ENCODE peak calls at places on chromosomes 7 and 10, in six cellular contexts. M is activated T-cell treated with anti-CD3 and anti-CD28 coated beads, Interleukin-2, amount 50 U/mL, for 24 hours; S is lower leg skin; B is neuronal stem cell; V is cortex of kidney; I is GDM1. H is an unnamed sample.

GRCh38 chr10:48634198-48634983 is 29.5 kb upstream of the ARHGAP22 start:
- DNase-seq in M (peak), S (peak), B (no peak), V (no peak), I (peak), H (peak)

GRCh38 chr10:110566472-110567200 is 859 bp upstream of the SMC3 start:
- DNase-seq in M (peak), S (no peak), B (peak), V (no peak), I (no peak), H (no peak)

GRCh38 chr10:51403522-51403921 is 295.9 kb downstream of the CSTF2T start:
- DNase-seq in M (no peak), S (no peak), B (no peak), V (no peak), I (no peak), H (no peak)

GRCh38 chr7:92425311-92425947 is 21.9 kb upstream of the GATAD1 start:
- DNase-seq in M (no peak), S (no peak), B (no peak), V (no peak), I (peak), H (no peak)

GRCh38 chr7:112573302-112574039 is 92.7 kb downstream of the LSMEM1 start:
- DNase-seq in M (no peak), S (no peak), B (no peak), V (no peak), I (no peak), H (no peak)

GRCh38 chr7:71682181-71682580 is 550.2 kb downstream of the GALNT17 start:
- DNase-seq in M (no peak), S (no peak), B (no peak), V (no peak), I (no peak), H (no peak)

GRCh38 chr7:100563809-100564400 is 9.8 kb downstream of the SAP25 start:
- DNase-seq in M (peak), S (peak), B (peak), V (no peak), I (peak), H (peak)

GRCh38 chr7:45145881-45146280 is 11.7 kb upstream of the RAMP3 start:
- DNase-seq in M (no peak), S (no peak), B (no peak), V (no peak), I (no peak), H (no peak)

GRCh38 chr7:41943098-41943577 is 240.2 kb upstream of the INHBA start:
- DNase-seq in M (peak), S (peak), B (peak), V (no peak), I (peak), H (peak)

GRCh38 chr10:113139695-113140094 is 189.6 kb downstream of the TCF7L2 start:
- DNase-seq in M (no peak), S (no peak), B (no peak), V (no peak), I (no peak), H (peak)

GRCh38 chr7:99375070-99375807 is 709 bp downstream of the ARPC1B start:
- DNase-seq in M (peak), S (peak), B (no peak), V (no peak), I (peak), H (peak)

GRCh38 chr10:56622335-56622973 is 261.4 kb upstream of the ZWINT start:
- DNase-seq in M (no peak), S (no peak), B (no peak), V (no peak), I (no peak), H (no peak)

GRCh38 chr7:84790873-84791272 is 396.0 kb downstream of the SEMA3D start:
- DNase-seq in M (no peak), S (no peak), B (no peak), V (no peak), I (no peak), H (no peak)

GRCh38 chr10:93123766-93124165 is 50.1 kb downstream of the CYP26A1 start:
- DNase-seq in M (no peak), S (no peak), B (no peak), V (no peak), I (no peak), H (no peak)

GRCh38 chr10:89567566-89568245 is 32.3 kb upstream of the SLC16A12 start:
- DNase-seq in M (no peak), S (no peak), B (no peak), V (no peak), I (no peak), H (no peak)

GRCh38 chr7:28293529-28293835 is 112.9 kb upstream of the JAZF1 start:
- DNase-seq in M (no peak), S (no peak), B (no peak), V (no peak), I (no peak), H (no peak)

GRCh38 chr10:131025333-131025732 is 286.2 kb downstream of the TCERG1L start:
- DNase-seq in M (no peak), S (peak), B (no peak), V (no peak), I (no peak), H (no peak)

GRCh38 chr7:138739859-138740258 is 38.7 kb upstream of the SVOPL start:
- DNase-seq in M (no peak), S (no peak), B (no peak), V (no peak), I (no peak), H (no peak)

GRCh38 chr7:73329861-73330581 is 2.1 kb downstream of the FKBP6 start:
- DNase-seq in M (no peak), S (no peak), B (no peak), V (no peak), I (no peak), H (no peak)

GRCh38 chr10:56383806-56384205 is 22.7 kb upstream of the ZWINT start:
- DNase-seq in M (no peak), S (no peak), B (no peak), V (no peak), I (no peak), H (no peak)

GRCh38 chr7:51324206-51324884 is 7.7 kb upstream of the COBL start:
- DNase-seq in M (no peak), S (peak), B (no peak), V (no peak), I (no peak), H (no peak)

GRCh38 chr7:78528964-78529363 is 730.4 kb downstream of the PHTF2 start:
- DNase-seq in M (no peak), S (no peak), B (no peak), V (no peak), I (no peak), H (no peak)

GRCh38 chr10:1056326-1057105 is at the start of gene WDR37:
- DNase-seq in M (peak), S (peak), B (peak), V (no peak), I (peak), H (peak)

GRCh38 chr7:11911900-11912299 is 79.9 kb upstream of the THSD7A start:
- DNase-seq in M (no peak), S (no peak), B (no peak), V (no peak), I (no peak), H (no peak)

GRCh38 chr7:98287486-98287959 is 6.0 kb downstream of the BRI3 start:
- DNase-seq in M (no peak), S (peak), B (no peak), V (no peak), I (no peak), H (no peak)

GRCh38 chr7:2217716-2218443 is 14.9 kb downstream of the MAD1L1 start:
- DNase-seq in M (no peak), S (no peak), B (no peak), V (no peak), I (no peak), H (no peak)

GRCh38 chr7:159138508-159138907 is 6.2 kb downstream of the VIPR2 start:
- DNase-seq in M (no peak), S (peak), B (no peak), V (no peak), I (no peak), H (no peak)

GRCh38 chr10:121792198-121792597 is 135.6 kb downstream of the ATE1 start:
- DNase-seq in M (no peak), S (no peak), B (no peak), V (no peak), I (no peak), H (no peak)

GRCh38 chr7:1727079-1727478 is 57.0 kb downstream of the ELFN1 start:
- DNase-seq in M (no peak), S (no peak), B (no peak), V (no peak), I (no peak), H (no peak)

GRCh38 chr10:128739937-128740336 is 613.7 kb upstream of the MKI67 start:
- DNase-seq in M (no peak), S (no peak), B (no peak), V (no peak), I (no peak), H (no peak)

GRCh38 chr10:34721201-34721840 is 93.8 kb downstream of the PARD3 start:
- DNase-seq in M (no peak), S (no peak), B (no peak), V (no peak), I (no peak), H (no peak)

GRCh38 chr7:79806161-79806734 is 328.4 kb upstream of the GNAI1 start:
- DNase-seq in M (no peak), S (no peak), B (no peak), V (no peak), I (no peak), H (no peak)

GRCh38 chr7:138880881-138881577 is 83.0 kb upstream of the ATP6V0A4 start:
- DNase-seq in M (no peak), S (peak), B (no peak), V (no peak), I (no peak), H (no peak)

GRCh38 chr10:128186959-128187787 is 61.0 kb upstream of the MKI67 start:
- DNase-seq in M (peak), S (peak), B (no peak), V (no peak), I (no peak), H (no peak)

GRCh38 chr10:112159469-112159868 is 24.1 kb downstream of the GPAM start:
- DNase-seq in M (no peak), S (no peak), B (no peak), V (no peak), I (no peak), H (no peak)

GRCh38 chr7:151964951-151965350 is 8.7 kb downstream of the GALNTL5 start:
- DNase-seq in M (no peak), S (peak), B (no peak), V (no peak), I (no peak), H (no peak)

GRCh38 chr7:23473848-23474097 is 3.5 kb upstream of the IGF2BP3 start:
- DNase-seq in M (peak), S (no peak), B (no peak), V (no peak), I (no peak), H (no peak)